ENCODE peak calls at places on chromosomes 5 and 9, in five cellular contexts. U is PC-9, S is IMR-90, E is endothelial cell of umbilical vein, V is psoas muscle. W is an unnamed sample.

GRCh38 chr5:142717582-142718215 is 31.8 kb upstream of the FGF1 start:
- DNase-seq in S (peak; percentile 72), U (peak; percentile 45), E (peak; percentile 76), V (no peak), W (peak; percentile 57)

GRCh38 chr5:108560581-108560980 is 178.7 kb upstream of the FBXL17 start:
- DNase-seq in S (peak; percentile 98), V (peak; percentile 41), E (no peak), U (no peak), W (peak; percentile 99)

GRCh38 chr9:17057729-17058128 is 77.1 kb upstream of the CNTLN start:
- DNase-seq in E (no peak), U (no peak), V (no peak), S (no peak), W (no peak)

GRCh38 chr5:56264417-56265025 is 31.4 kb upstream of the ANKRD55 start:
- DNase-seq in V (no peak), E (no peak), S (peak; percentile 54), U (no peak), W (peak; percentile 17)

GRCh38 chr9:97382099-97382718 is 29.7 kb upstream of the TDRD7 start:
- DNase-seq in U (no peak), E (no peak), S (no peak), V (no peak), W (no peak)

GRCh38 chr5:13745508-13745907 is 199.0 kb downstream of the DNAH5 start:
- DNase-seq in E (peak; percentile 60), U (no peak), V (no peak), S (peak; percentile 90), W (peak; percentile 6)

GRCh38 chr5:33565304-33565703 is 124.5 kb downstream of the TARS1 start:
- DNase-seq in U (no peak), E (no peak), S (no peak), V (peak; percentile 23), W (no peak)

GRCh38 chr5:14245526-14245925 is 102.4 kb downstream of the TRIO start:
- DNase-seq in U (no peak), V (no peak), S (no peak), E (no peak), W (no peak)

GRCh38 chr5:10464173-10464572 is 22.5 kb downstream of the ROPN1L start:
- DNase-seq in S (no peak), V (no peak), E (no peak), U (no peak), W (no peak)

GRCh38 chr5:88190106-88190834 is 78.4 kb downstream of the TMEM161B start:
- DNase-seq in S (no peak), U (peak; percentile 85), V (no peak), E (no peak), W (no peak)
- TF ChIP-seq CTCF in S (no peak), U (peak; percentile 75), V (no peak), E (no peak), W (no peak)

GRCh38 chr9:99881769-99882168 is 24.7 kb upstream of the STX17 start:
- DNase-seq in V (no peak), S (no peak), E (no peak), U (no peak), W (no peak)

GRCh38 chr9:99876190-99876589 is 30.3 kb upstream of the STX17 start:
- DNase-seq in V (no peak), S (no peak), E (no peak), U (no peak), W (no peak)

GRCh38 chr9:99873531-99873930 is 32.9 kb upstream of the STX17 start:
- DNase-seq in U (peak; percentile 71), S (peak; percentile 85), E (no peak), V (no peak), W (peak; percentile 25)

GRCh38 chr9:99873943-99874584 is 32.4 kb upstream of the STX17 start:
- DNase-seq in S (peak; percentile 25), E (no peak), U (no peak), V (no peak), W (no peak)

GRCh38 chr9:99878651-99879050 is 27.8 kb upstream of the STX17 start:
- DNase-seq in S (peak; percentile 12), U (no peak), E (no peak), V (no peak), W (no peak)
- H3K4me3 ChIP-seq in S (no peak overlapping the region), U (no peak overlapping the region), E (no peak overlapping the region), V (no peak overlapping the region), W (no peak overlapping the region)

DNA sequence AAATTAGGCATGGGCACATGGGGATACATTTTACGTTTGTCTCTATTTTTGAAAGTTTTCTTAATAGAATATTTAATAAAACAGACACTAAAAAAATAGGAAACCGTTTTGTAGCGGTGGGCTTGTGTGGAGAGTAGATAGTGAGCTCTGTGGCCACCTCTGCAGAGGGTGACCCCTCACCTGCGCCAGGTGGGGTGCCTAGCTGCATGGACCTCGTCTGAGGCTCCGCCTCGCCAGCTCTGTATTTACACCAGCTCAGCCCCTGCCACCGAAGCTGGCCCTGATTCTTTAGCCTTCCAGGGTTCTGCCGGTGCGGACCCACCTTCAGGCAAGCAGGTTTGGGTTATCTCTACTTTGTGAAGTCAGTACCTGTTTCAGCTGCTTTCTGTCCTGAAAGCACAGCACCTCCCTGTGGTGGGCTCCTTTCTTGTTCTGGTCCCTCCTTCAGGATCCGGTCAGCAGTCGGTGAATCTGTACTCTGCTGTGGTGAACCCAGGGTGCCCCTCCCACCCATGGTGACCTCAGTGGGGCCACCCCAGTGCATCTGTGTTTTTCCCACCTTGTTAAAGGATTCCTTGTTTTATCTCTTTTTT is 105.2 kb upstream of the CACNA1B start:
- DNase-seq in U (no peak), V (no peak), E (no peak), S (no peak), W (no peak)
- TF ChIP-seq CTCF in U (no peak), V (peak; percentile 22), E (no peak), S (no peak), W (peak; percentile 24)

GRCh38 chr9:135662758-135663450 is at the start of gene LCN9:
- DNase-seq in V (no peak), U (no peak), E (no peak), S (no peak), W (no peak)
- H3K4me3 ChIP-seq in V (no peak within 1 kb of the TSS), U (no peak within 1 kb of the TSS), E (no peak within 1 kb of the TSS), S (no peak within 1 kb of the TSS), W (no peak within 1 kb of the TSS)